ENCODE peak calls at places on chromosomes 4 and X, in six cellular contexts. One of them, this sample, is unnamed.

GRCh38 chr4:69718376-69719293 is 41.8 kb downstream of the SULT1B1 start:
- DNase-seq in activated CD8-positive, alpha-beta T cell treated with anti-CD3 and anti-CD28 coated beads, Interleukin-2, amount 10 ng/mL, durations not matched to agents 7 days and 5 days: no peak
- DNase-seq in activated CD4-positive, alpha-beta T cell treated with anti-CD3 and anti-CD28 coated beads, Interleukin-2, amount 50 U/mL, for 1 hour: no peak
- DNase-seq in GM23248: peak
- DNase-seq in ascending aorta: no peak
- DNase-seq in stimulated activated CD4-positive, alpha-beta T cell treated with anti-CD3 and anti-CD28 coated beads, TNF-alpha, amount 100 ng/mL, for 4 hours: no peak
- DNase-seq in this sample: no peak

GRCh38 chrX:134181261-134181660 is 55.7 kb upstream of the CCDC160 start:
- DNase-seq in activated CD8-positive, alpha-beta T cell treated with anti-CD3 and anti-CD28 coated beads, Interleukin-2, amount 10 ng/mL, durations not matched to agents 7 days and 5 days: no peak
- DNase-seq in activated CD4-positive, alpha-beta T cell treated with anti-CD3 and anti-CD28 coated beads, Interleukin-2, amount 50 U/mL, for 1 hour: no peak
- DNase-seq in GM23248: no peak
- DNase-seq in ascending aorta: no peak
- DNase-seq in stimulated activated CD4-positive, alpha-beta T cell treated with anti-CD3 and anti-CD28 coated beads, TNF-alpha, amount 100 ng/mL, for 4 hours: no peak
- DNase-seq in this sample: no peak

GRCh38 chr4:110224812-110225211 is 26.4 kb upstream of the ELOVL6 start:
- DNase-seq in activated CD8-positive, alpha-beta T cell treated with anti-CD3 and anti-CD28 coated beads, Interleukin-2, amount 10 ng/mL, durations not matched to agents 7 days and 5 days: no peak
- DNase-seq in activated CD4-positive, alpha-beta T cell treated with anti-CD3 and anti-CD28 coated beads, Interleukin-2, amount 50 U/mL, for 1 hour: no peak
- DNase-seq in GM23248: peak
- DNase-seq in ascending aorta: no peak
- DNase-seq in stimulated activated CD4-positive, alpha-beta T cell treated with anti-CD3 and anti-CD28 coated beads, TNF-alpha, amount 100 ng/mL, for 4 hours: no peak
- DNase-seq in this sample: no peak

GRCh38 chr4:93299116-93299515 is 529.4 kb upstream of the ATOH1 start:
- DNase-seq in activated CD8-positive, alpha-beta T cell treated with anti-CD3 and anti-CD28 coated beads, Interleukin-2, amount 10 ng/mL, durations not matched to agents 7 days and 5 days: no peak
- DNase-seq in activated CD4-positive, alpha-beta T cell treated with anti-CD3 and anti-CD28 coated beads, Interleukin-2, amount 50 U/mL, for 1 hour: no peak
- DNase-seq in GM23248: no peak
- DNase-seq in ascending aorta: no peak
- DNase-seq in stimulated activated CD4-positive, alpha-beta T cell treated with anti-CD3 and anti-CD28 coated beads, TNF-alpha, amount 100 ng/mL, for 4 hours: no peak
- DNase-seq in this sample: no peak

GRCh38 chr4:57435300-57435699 is 325.1 kb upstream of the IGFBP7 start:
- DNase-seq in activated CD8-positive, alpha-beta T cell treated with anti-CD3 and anti-CD28 coated beads, Interleukin-2, amount 10 ng/mL, durations not matched to agents 7 days and 5 days: no peak
- DNase-seq in activated CD4-positive, alpha-beta T cell treated with anti-CD3 and anti-CD28 coated beads, Interleukin-2, amount 50 U/mL, for 1 hour: no peak
- DNase-seq in GM23248: no peak
- DNase-seq in ascending aorta: no peak
- DNase-seq in stimulated activated CD4-positive, alpha-beta T cell treated with anti-CD3 and anti-CD28 coated beads, TNF-alpha, amount 100 ng/mL, for 4 hours: no peak
- DNase-seq in this sample: no peak

GRCh38 chrX:130975947-130976346 is 72.9 kb upstream of the ENOX2 start:
- DNase-seq in activated CD8-positive, alpha-beta T cell treated with anti-CD3 and anti-CD28 coated beads, Interleukin-2, amount 10 ng/mL, durations not matched to agents 7 days and 5 days: peak
- DNase-seq in activated CD4-positive, alpha-beta T cell treated with anti-CD3 and anti-CD28 coated beads, Interleukin-2, amount 50 U/mL, for 1 hour: peak
- DNase-seq in GM23248: peak
- DNase-seq in ascending aorta: no peak
- DNase-seq in stimulated activated CD4-positive, alpha-beta T cell treated with anti-CD3 and anti-CD28 coated beads, TNF-alpha, amount 100 ng/mL, for 4 hours: no peak
- DNase-seq in this sample: peak

GRCh38 chr4:89290727-89291126 is 16.9 kb downstream of the GPRIN3 start:
- DNase-seq in activated CD8-positive, alpha-beta T cell treated with anti-CD3 and anti-CD28 coated beads, Interleukin-2, amount 10 ng/mL, durations not matched to agents 7 days and 5 days: no peak
- DNase-seq in activated CD4-positive, alpha-beta T cell treated with anti-CD3 and anti-CD28 coated beads, Interleukin-2, amount 50 U/mL, for 1 hour: no peak
- DNase-seq in GM23248: no peak
- DNase-seq in ascending aorta: no peak
- DNase-seq in stimulated activated CD4-positive, alpha-beta T cell treated with anti-CD3 and anti-CD28 coated beads, TNF-alpha, amount 100 ng/mL, for 4 hours: no peak
- DNase-seq in this sample: no peak

GRCh38 chrX:126733874-126734273 is 85.7 kb upstream of the PRR32 start:
- DNase-seq in activated CD8-positive, alpha-beta T cell treated with anti-CD3 and anti-CD28 coated beads, Interleukin-2, amount 10 ng/mL, durations not matched to agents 7 days and 5 days: no peak
- DNase-seq in activated CD4-positive, alpha-beta T cell treated with anti-CD3 and anti-CD28 coated beads, Interleukin-2, amount 50 U/mL, for 1 hour: no peak
- DNase-seq in GM23248: no peak
- DNase-seq in ascending aorta: no peak
- DNase-seq in stimulated activated CD4-positive, alpha-beta T cell treated with anti-CD3 and anti-CD28 coated beads, TNF-alpha, amount 100 ng/mL, for 4 hours: no peak
- DNase-seq in this sample: no peak

GRCh38 chr4:95676190-95676589 is 127.4 kb upstream of the UNC5C start:
- DNase-seq in activated CD8-positive, alpha-beta T cell treated with anti-CD3 and anti-CD28 coated beads, Interleukin-2, amount 10 ng/mL, durations not matched to agents 7 days and 5 days: no peak
- DNase-seq in activated CD4-positive, alpha-beta T cell treated with anti-CD3 and anti-CD28 coated beads, Interleukin-2, amount 50 U/mL, for 1 hour: no peak
- DNase-seq in GM23248: no peak
- DNase-seq in ascending aorta: no peak
- DNase-seq in stimulated activated CD4-positive, alpha-beta T cell treated with anti-CD3 and anti-CD28 coated beads, TNF-alpha, amount 100 ng/mL, for 4 hours: no peak
- DNase-seq in this sample: no peak

GRCh38 chr4:148542922-148543623 is 100.9 kb upstream of the NR3C2 start:
- DNase-seq in activated CD8-positive, alpha-beta T cell treated with anti-CD3 and anti-CD28 coated beads, Interleukin-2, amount 10 ng/mL, durations not matched to agents 7 days and 5 days: no peak
- DNase-seq in activated CD4-positive, alpha-beta T cell treated with anti-CD3 and anti-CD28 coated beads, Interleukin-2, amount 50 U/mL, for 1 hour: no peak
- DNase-seq in GM23248: no peak
- DNase-seq in ascending aorta: no peak
- DNase-seq in stimulated activated CD4-positive, alpha-beta T cell treated with anti-CD3 and anti-CD28 coated beads, TNF-alpha, amount 100 ng/mL, for 4 hours: no peak
- DNase-seq in this sample: no peak

GRCh38 chrX:118347131-118347530 is 1.2 kb downstream of the WDR44 start:
- DNase-seq in activated CD8-positive, alpha-beta T cell treated with anti-CD3 and anti-CD28 coated beads, Interleukin-2, amount 10 ng/mL, durations not matched to agents 7 days and 5 days: no peak
- DNase-seq in activated CD4-positive, alpha-beta T cell treated with anti-CD3 and anti-CD28 coated beads, Interleukin-2, amount 50 U/mL, for 1 hour: no peak
- DNase-seq in GM23248: peak
- DNase-seq in ascending aorta: no peak
- DNase-seq in stimulated activated CD4-positive, alpha-beta T cell treated with anti-CD3 and anti-CD28 coated beads, TNF-alpha, amount 100 ng/mL, for 4 hours: no peak
- DNase-seq in this sample: peak

GRCh38 chrX:119201570-119201969 is 34.5 kb upstream of the PGRMC1 start:
- DNase-seq in activated CD8-positive, alpha-beta T cell treated with anti-CD3 and anti-CD28 coated beads, Interleukin-2, amount 10 ng/mL, durations not matched to agents 7 days and 5 days: no peak
- DNase-seq in activated CD4-positive, alpha-beta T cell treated with anti-CD3 and anti-CD28 coated beads, Interleukin-2, amount 50 U/mL, for 1 hour: no peak
- DNase-seq in GM23248: peak
- DNase-seq in ascending aorta: no peak
- DNase-seq in stimulated activated CD4-positive, alpha-beta T cell treated with anti-CD3 and anti-CD28 coated beads, TNF-alpha, amount 100 ng/mL, for 4 hours: no peak
- DNase-seq in this sample: no peak

GRCh38 chr4:106502106-106502699 is 133.6 kb upstream of the GIMD1 start:
- DNase-seq in activated CD8-positive, alpha-beta T cell treated with anti-CD3 and anti-CD28 coated beads, Interleukin-2, amount 10 ng/mL, durations not matched to agents 7 days and 5 days: peak
- DNase-seq in activated CD4-positive, alpha-beta T cell treated with anti-CD3 and anti-CD28 coated beads, Interleukin-2, amount 50 U/mL, for 1 hour: peak
- DNase-seq in GM23248: peak
- DNase-seq in ascending aorta: peak
- DNase-seq in stimulated activated CD4-positive, alpha-beta T cell treated with anti-CD3 and anti-CD28 coated beads, TNF-alpha, amount 100 ng/mL, for 4 hours: no peak
- DNase-seq in this sample: no peak

GRCh38 chr4:55183926-55184599 is 58.7 kb upstream of the KDR start:
- DNase-seq in activated CD8-positive, alpha-beta T cell treated with anti-CD3 and anti-CD28 coated beads, Interleukin-2, amount 10 ng/mL, durations not matched to agents 7 days and 5 days: no peak
- DNase-seq in activated CD4-positive, alpha-beta T cell treated with anti-CD3 and anti-CD28 coated beads, Interleukin-2, amount 50 U/mL, for 1 hour: no peak
- DNase-seq in GM23248: peak
- DNase-seq in ascending aorta: no peak
- DNase-seq in stimulated activated CD4-positive, alpha-beta T cell treated with anti-CD3 and anti-CD28 coated beads, TNF-alpha, amount 100 ng/mL, for 4 hours: no peak
- DNase-seq in this sample: no peak

GRCh38 chrX:124023838-124024238 is 62.3 kb downstream of the STAG2 start:
- DNase-seq in activated CD8-positive, alpha-beta T cell treated with anti-CD3 and anti-CD28 coated beads, Interleukin-2, amount 10 ng/mL, durations not matched to agents 7 days and 5 days: no peak
- DNase-seq in activated CD4-positive, alpha-beta T cell treated with anti-CD3 and anti-CD28 coated beads, Interleukin-2, amount 50 U/mL, for 1 hour: no peak
- DNase-seq in GM23248: peak
- DNase-seq in ascending aorta: no peak
- DNase-seq in stimulated activated CD4-positive, alpha-beta T cell treated with anti-CD3 and anti-CD28 coated beads, TNF-alpha, amount 100 ng/mL, for 4 hours: no peak
- DNase-seq in this sample: no peak

GRCh38 chr4:105280338-105280809 is 133.7 kb downstream of the TET2 start:
- DNase-seq in activated CD8-positive, alpha-beta T cell treated with anti-CD3 and anti-CD28 coated beads, Interleukin-2, amount 10 ng/mL, durations not matched to agents 7 days and 5 days: no peak
- DNase-seq in activated CD4-positive, alpha-beta T cell treated with anti-CD3 and anti-CD28 coated beads, Interleukin-2, amount 50 U/mL, for 1 hour: no peak
- DNase-seq in GM23248: peak
- DNase-seq in ascending aorta: no peak
- DNase-seq in stimulated activated CD4-positive, alpha-beta T cell treated with anti-CD3 and anti-CD28 coated beads, TNF-alpha, amount 100 ng/mL, for 4 hours: no peak
- DNase-seq in this sample: no peak

GRCh38 chrX:134374910-134375309 is 85.1 kb upstream of the HPRT1 start:
- DNase-seq in activated CD8-positive, alpha-beta T cell treated with anti-CD3 and anti-CD28 coated beads, Interleukin-2, amount 10 ng/mL, durations not matched to agents 7 days and 5 days: no peak
- DNase-seq in activated CD4-positive, alpha-beta T cell treated with anti-CD3 and anti-CD28 coated beads, Interleukin-2, amount 50 U/mL, for 1 hour: no peak
- DNase-seq in GM23248: peak
- DNase-seq in ascending aorta: no peak
- DNase-seq in stimulated activated CD4-positive, alpha-beta T cell treated with anti-CD3 and anti-CD28 coated beads, TNF-alpha, amount 100 ng/mL, for 4 hours: no peak
- DNase-seq in this sample: no peak

GRCh38 chr4:74671074-74671698 is 123.1 kb downstream of the BTC start:
- DNase-seq in activated CD8-positive, alpha-beta T cell treated with anti-CD3 and anti-CD28 coated beads, Interleukin-2, amount 10 ng/mL, durations not matched to agents 7 days and 5 days: peak
- DNase-seq in activated CD4-positive, alpha-beta T cell treated with anti-CD3 and anti-CD28 coated beads, Interleukin-2, amount 50 U/mL, for 1 hour: peak
- DNase-seq in GM23248: peak
- DNase-seq in ascending aorta: no peak
- DNase-seq in stimulated activated CD4-positive, alpha-beta T cell treated with anti-CD3 and anti-CD28 coated beads, TNF-alpha, amount 100 ng/mL, for 4 hours: peak
- DNase-seq in this sample: peak

GRCh38 chr4:94345267-94345666 is 2.6 kb upstream of the HPGDS start:
- DNase-seq in activated CD8-positive, alpha-beta T cell treated with anti-CD3 and anti-CD28 coated beads, Interleukin-2, amount 10 ng/mL, durations not matched to agents 7 days and 5 days: no peak
- DNase-seq in activated CD4-positive, alpha-beta T cell treated with anti-CD3 and anti-CD28 coated beads, Interleukin-2, amount 50 U/mL, for 1 hour: no peak
- DNase-seq in GM23248: no peak
- DNase-seq in ascending aorta: no peak
- DNase-seq in stimulated activated CD4-positive, alpha-beta T cell treated with anti-CD3 and anti-CD28 coated beads, TNF-alpha, amount 100 ng/mL, for 4 hours: no peak
- DNase-seq in this sample: no peak

GRCh38 chr4:6992728-6993655 is 50.2 kb upstream of the TADA2B start:
- DNase-seq in activated CD8-positive, alpha-beta T cell treated with anti-CD3 and anti-CD28 coated beads, Interleukin-2, amount 10 ng/mL, durations not matched to agents 7 days and 5 days: no peak
- DNase-seq in activated CD4-positive, alpha-beta T cell treated with anti-CD3 and anti-CD28 coated beads, Interleukin-2, amount 50 U/mL, for 1 hour: no peak
- DNase-seq in GM23248: peak
- DNase-seq in ascending aorta: peak
- DNase-seq in stimulated activated CD4-positive, alpha-beta T cell treated with anti-CD3 and anti-CD28 coated beads, TNF-alpha, amount 100 ng/mL, for 4 hours: no peak
- DNase-seq in this sample: peak

GRCh38 chr4:78710536-78710935 is 65.6 kb upstream of the BMP2K start:
- DNase-seq in activated CD8-positive, alpha-beta T cell treated with anti-CD3 and anti-CD28 coated beads, Interleukin-2, amount 10 ng/mL, durations not matched to agents 7 days and 5 days: no peak
- DNase-seq in activated CD4-positive, alpha-beta T cell treated with anti-CD3 and anti-CD28 coated beads, Interleukin-2, amount 50 U/mL, for 1 hour: no peak
- DNase-seq in GM23248: peak
- DNase-seq in ascending aorta: no peak
- DNase-seq in stimulated activated CD4-positive, alpha-beta T cell treated with anti-CD3 and anti-CD28 coated beads, TNF-alpha, amount 100 ng/mL, for 4 hours: no peak
- DNase-seq in this sample: no peak

GRCh38 chrX:108199691-108200090 is 108.1 kb downstream of the ATG4A start:
- DNase-seq in activated CD8-positive, alpha-beta T cell treated with anti-CD3 and anti-CD28 coated beads, Interleukin-2, amount 10 ng/mL, durations not matched to agents 7 days and 5 days: peak
- DNase-seq in activated CD4-positive, alpha-beta T cell treated with anti-CD3 and anti-CD28 coated beads, Interleukin-2, amount 50 U/mL, for 1 hour: no peak
- DNase-seq in GM23248: peak
- DNase-seq in ascending aorta: no peak
- DNase-seq in stimulated activated CD4-positive, alpha-beta T cell treated with anti-CD3 and anti-CD28 coated beads, TNF-alpha, amount 100 ng/mL, for 4 hours: no peak
- DNase-seq in this sample: peak

GRCh38 chr4:38920186-38920585 is 52.6 kb downstream of the FAM114A1 start:
- DNase-seq in activated CD8-positive, alpha-beta T cell treated with anti-CD3 and anti-CD28 coated beads, Interleukin-2, amount 10 ng/mL, durations not matched to agents 7 days and 5 days: no peak
- DNase-seq in activated CD4-positive, alpha-beta T cell treated with anti-CD3 and anti-CD28 coated beads, Interleukin-2, amount 50 U/mL, for 1 hour: no peak
- DNase-seq in GM23248: peak
- DNase-seq in ascending aorta: no peak
- DNase-seq in stimulated activated CD4-positive, alpha-beta T cell treated with anti-CD3 and anti-CD28 coated beads, TNF-alpha, amount 100 ng/mL, for 4 hours: no peak
- DNase-seq in this sample: no peak

GRCh38 chrX:38236901-38237615 is 16.4 kb upstream of the SRPX start:
- DNase-seq in activated CD8-positive, alpha-beta T cell treated with anti-CD3 and anti-CD28 coated beads, Interleukin-2, amount 10 ng/mL, durations not matched to agents 7 days and 5 days: no peak
- DNase-seq in activated CD4-positive, alpha-beta T cell treated with anti-CD3 and anti-CD28 coated beads, Interleukin-2, amount 50 U/mL, for 1 hour: no peak
- DNase-seq in GM23248: peak
- DNase-seq in ascending aorta: no peak
- DNase-seq in stimulated activated CD4-positive, alpha-beta T cell treated with anti-CD3 and anti-CD28 coated beads, TNF-alpha, amount 100 ng/mL, for 4 hours: no peak
- DNase-seq in this sample: no peak

GRCh38 chr4:71417150-71417549 is 78.3 kb downstream of the SLC4A4 start:
- DNase-seq in activated CD8-positive, alpha-beta T cell treated with anti-CD3 and anti-CD28 coated beads, Interleukin-2, amount 10 ng/mL, durations not matched to agents 7 days and 5 days: no peak
- DNase-seq in activated CD4-positive, alpha-beta T cell treated with anti-CD3 and anti-CD28 coated beads, Interleukin-2, amount 50 U/mL, for 1 hour: no peak
- DNase-seq in GM23248: no peak
- DNase-seq in ascending aorta: no peak
- DNase-seq in stimulated activated CD4-positive, alpha-beta T cell treated with anti-CD3 and anti-CD28 coated beads, TNF-alpha, amount 100 ng/mL, for 4 hours: no peak
- DNase-seq in this sample: no peak

GRCh38 chr4:6688879-6689505 is 4.7 kb upstream of the S100P start:
- DNase-seq in activated CD8-positive, alpha-beta T cell treated with anti-CD3 and anti-CD28 coated beads, Interleukin-2, amount 10 ng/mL, durations not matched to agents 7 days and 5 days: peak
- DNase-seq in activated CD4-positive, alpha-beta T cell treated with anti-CD3 and anti-CD28 coated beads, Interleukin-2, amount 50 U/mL, for 1 hour: peak
- DNase-seq in GM23248: peak
- DNase-seq in ascending aorta: peak
- DNase-seq in stimulated activated CD4-positive, alpha-beta T cell treated with anti-CD3 and anti-CD28 coated beads, TNF-alpha, amount 100 ng/mL, for 4 hours: peak
- DNase-seq in this sample: no peak

GRCh38 chr4:1260418-1261106 is 11.6 kb upstream of the CTBP1 start:
- DNase-seq in activated CD8-positive, alpha-beta T cell treated with anti-CD3 and anti-CD28 coated beads, Interleukin-2, amount 10 ng/mL, durations not matched to agents 7 days and 5 days: no peak
- DNase-seq in activated CD4-positive, alpha-beta T cell treated with anti-CD3 and anti-CD28 coated beads, Interleukin-2, amount 50 U/mL, for 1 hour: no peak
- DNase-seq in GM23248: no peak
- DNase-seq in ascending aorta: no peak
- DNase-seq in stimulated activated CD4-positive, alpha-beta T cell treated with anti-CD3 and anti-CD28 coated beads, TNF-alpha, amount 100 ng/mL, for 4 hours: no peak
- DNase-seq in this sample: no peak

GRCh38 chr4:125928652-125929051 is 613.9 kb downstream of the FAT4 start:
- DNase-seq in activated CD8-positive, alpha-beta T cell treated with anti-CD3 and anti-CD28 coated beads, Interleukin-2, amount 10 ng/mL, durations not matched to agents 7 days and 5 days: no peak
- DNase-seq in activated CD4-positive, alpha-beta T cell treated with anti-CD3 and anti-CD28 coated beads, Interleukin-2, amount 50 U/mL, for 1 hour: no peak
- DNase-seq in GM23248: no peak
- DNase-seq in ascending aorta: no peak
- DNase-seq in stimulated activated CD4-positive, alpha-beta T cell treated with anti-CD3 and anti-CD28 coated beads, TNF-alpha, amount 100 ng/mL, for 4 hours: no peak
- DNase-seq in this sample: no peak